ENCODE peak calls at places on chromosomes 6 and 20, in ten cellular contexts. One of them, this sample, is unnamed.
A peak's percentile ranks its signal among the peaks of the same experiment; 100 is the strongest.

GRCh38 chr6:27049863-27050781 is 197.4 kb upstream of the PRSS16 start:
- DNase-seq in mesenchymal stem cell: no peak
- DNase-seq in CD8-positive, alpha-beta T cell: no peak
- DNase-seq in IMR-90: no peak
- DNase-seq in uterus: no peak
- DNase-seq in mucosa of descending colon: no peak
- DNase-seq in Caco-2: no peak
- DNase-seq in pancreas: no peak
- DNase-seq in prostate gland: peak; percentile 77
- DNase-seq in Peyer's patch: no peak
- DNase-seq in this sample: no peak

GRCh38 chr6:8539446-8539845 is 104.1 kb upstream of the SLC35B3 start:
- DNase-seq in mesenchymal stem cell: peak; percentile 2
- DNase-seq in CD8-positive, alpha-beta T cell: no peak
- DNase-seq in IMR-90: no peak
- DNase-seq in uterus: no peak
- DNase-seq in mucosa of descending colon: no peak
- DNase-seq in Caco-2: no peak
- DNase-seq in pancreas: no peak
- DNase-seq in prostate gland: no peak
- DNase-seq in Peyer's patch: no peak
- DNase-seq in this sample: no peak

GRCh38 chr6:39929733-39930461 is 4.4 kb downstream of the MOCS1 start:
- DNase-seq in mesenchymal stem cell: peak; percentile 84
- DNase-seq in CD8-positive, alpha-beta T cell: no peak
- DNase-seq in IMR-90: peak; percentile 26
- DNase-seq in uterus: no peak
- DNase-seq in mucosa of descending colon: no peak
- DNase-seq in Caco-2: no peak
- DNase-seq in pancreas: no peak
- DNase-seq in prostate gland: no peak
- DNase-seq in Peyer's patch: no peak
- DNase-seq in this sample: no peak

GRCh38 chr6:122610690-122611455 is 668 bp downstream of the PKIB start:
- DNase-seq in mesenchymal stem cell: peak; percentile 43
- DNase-seq in CD8-positive, alpha-beta T cell: no peak
- DNase-seq in IMR-90: no peak
- DNase-seq in uterus: no peak
- DNase-seq in mucosa of descending colon: peak; percentile 74
- DNase-seq in Caco-2: peak; percentile 72
- DNase-seq in pancreas: peak; percentile 68
- DNase-seq in prostate gland: peak; percentile 21
- DNase-seq in Peyer's patch: peak; percentile 81
- DNase-seq in this sample: no peak

GRCh38 chr20:23602261-23602660 is 3.5 kb downstream of the CST9 start:
- DNase-seq in mesenchymal stem cell: no peak
- DNase-seq in CD8-positive, alpha-beta T cell: no peak
- DNase-seq in IMR-90: no peak
- DNase-seq in uterus: no peak
- DNase-seq in mucosa of descending colon: no peak
- DNase-seq in Caco-2: no peak
- DNase-seq in pancreas: no peak
- DNase-seq in prostate gland: no peak
- DNase-seq in Peyer's patch: no peak
- DNase-seq in this sample: no peak

GRCh38 chr6:32932132-32932868 is 8.5 kb downstream of the HLA-DMB start:
- DNase-seq in mesenchymal stem cell: peak; percentile 42
- DNase-seq in CD8-positive, alpha-beta T cell: no peak
- DNase-seq in IMR-90: peak; percentile 76
- DNase-seq in uterus: no peak
- DNase-seq in mucosa of descending colon: no peak
- DNase-seq in Caco-2: no peak
- DNase-seq in pancreas: no peak
- DNase-seq in prostate gland: no peak
- DNase-seq in Peyer's patch: no peak
- DNase-seq in this sample: no peak

GRCh38 chr6:158818580-158819212 is 472 bp downstream of the EZR start:
- DNase-seq in mesenchymal stem cell: peak; percentile 83
- DNase-seq in CD8-positive, alpha-beta T cell: peak; percentile 45
- DNase-seq in IMR-90: peak; percentile 65
- DNase-seq in uterus: peak; percentile 48
- DNase-seq in mucosa of descending colon: peak; percentile 86
- DNase-seq in Caco-2: peak; percentile 73
- DNase-seq in pancreas: peak; percentile 68
- DNase-seq in prostate gland: peak; percentile 45
- DNase-seq in Peyer's patch: peak; percentile 85
- DNase-seq in this sample: no peak

GRCh38 chr20:58921564-58921963 is 59.5 kb upstream of the NELFCD start:
- DNase-seq in mesenchymal stem cell: no peak
- DNase-seq in CD8-positive, alpha-beta T cell: no peak
- DNase-seq in IMR-90: no peak
- DNase-seq in uterus: no peak
- DNase-seq in mucosa of descending colon: no peak
- DNase-seq in Caco-2: no peak
- DNase-seq in pancreas: no peak
- DNase-seq in prostate gland: no peak
- DNase-seq in Peyer's patch: no peak
- DNase-seq in this sample: no peak

GRCh38 chr20:49278817-49279676 is 1.2 kb upstream of the ZNFX1 start:
- DNase-seq in mesenchymal stem cell: peak; percentile 33
- DNase-seq in CD8-positive, alpha-beta T cell: no peak
- DNase-seq in IMR-90: no peak
- DNase-seq in uterus: peak; percentile 26
- DNase-seq in mucosa of descending colon: peak; percentile 56
- DNase-seq in Caco-2: peak; percentile 54
- DNase-seq in pancreas: peak; percentile 15
- DNase-seq in prostate gland: no peak
- DNase-seq in Peyer's patch: no peak
- DNase-seq in this sample: no peak

GRCh38 chr20:49281913-49282467 is 4.1 kb upstream of the ZNFX1 start:
- DNase-seq in mesenchymal stem cell: no peak
- DNase-seq in CD8-positive, alpha-beta T cell: no peak
- DNase-seq in IMR-90: no peak
- DNase-seq in uterus: no peak
- DNase-seq in mucosa of descending colon: no peak
- DNase-seq in Caco-2: no peak
- DNase-seq in pancreas: no peak
- DNase-seq in prostate gland: no peak
- DNase-seq in Peyer's patch: no peak
- DNase-seq in this sample: no peak

GRCh38 chr20:49281059-49281912 is 3.4 kb upstream of the ZNFX1 start:
- DNase-seq in mesenchymal stem cell: peak; percentile 92
- DNase-seq in CD8-positive, alpha-beta T cell: no peak
- DNase-seq in IMR-90: no peak
- DNase-seq in uterus: no peak
- DNase-seq in mucosa of descending colon: no peak
- DNase-seq in Caco-2: peak; percentile 45
- DNase-seq in pancreas: no peak
- DNase-seq in prostate gland: no peak
- DNase-seq in Peyer's patch: no peak
- DNase-seq in this sample: no peak

GRCh38 chr20:49279677-49280462 is 2.0 kb upstream of the ZNFX1 start:
- DNase-seq in mesenchymal stem cell: peak; percentile 22
- DNase-seq in CD8-positive, alpha-beta T cell: no peak
- DNase-seq in IMR-90: no peak
- DNase-seq in uterus: no peak
- DNase-seq in mucosa of descending colon: no peak
- DNase-seq in Caco-2: no peak
- DNase-seq in pancreas: no peak
- DNase-seq in prostate gland: no peak
- DNase-seq in Peyer's patch: no peak
- DNase-seq in this sample: no peak

DNA sequence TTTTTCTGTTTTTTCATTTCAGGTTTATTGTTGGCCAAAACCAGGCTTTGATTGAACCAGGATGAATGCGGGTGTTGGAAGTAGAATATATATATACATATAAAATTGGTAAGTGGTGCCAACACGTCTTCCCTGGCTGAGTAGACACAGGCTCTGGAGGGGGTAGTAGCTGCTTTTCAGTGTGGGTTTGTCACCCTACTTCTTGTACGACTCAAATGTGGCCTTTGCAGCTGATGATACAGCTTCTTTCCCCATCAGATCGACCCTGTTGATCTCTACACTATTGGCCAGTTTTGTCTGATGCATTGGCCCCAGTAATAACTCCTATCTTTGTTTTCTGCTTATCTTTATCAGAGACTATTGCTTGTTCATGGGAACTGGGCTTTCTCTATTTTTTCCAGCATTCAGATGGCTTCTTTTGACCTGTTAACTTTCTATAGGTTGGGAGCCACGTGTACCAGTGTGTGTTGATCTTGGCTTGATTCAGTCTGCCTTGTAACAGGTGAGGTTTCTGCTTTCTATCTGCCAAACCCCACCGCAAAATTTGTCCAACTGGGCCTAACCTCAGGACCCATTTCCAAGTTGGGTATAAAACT is 2.7 kb upstream of the ZNFX1 start:
- DNase-seq in mesenchymal stem cell: peak; percentile 8
- DNase-seq in CD8-positive, alpha-beta T cell: no peak
- DNase-seq in IMR-90: no peak
- DNase-seq in uterus: no peak
- DNase-seq in mucosa of descending colon: no peak
- DNase-seq in Caco-2: no peak
- DNase-seq in pancreas: no peak
- DNase-seq in prostate gland: no peak
- DNase-seq in Peyer's patch: no peak
- DNase-seq in this sample: no peak
- H3K36me3 ChIP-seq in mesenchymal stem cell: peaks cover 68% of the 10 kb centered on the region
- H3K36me3 ChIP-seq in CD8-positive, alpha-beta T cell: peaks cover 58% of the 10 kb centered on the region
- H3K36me3 ChIP-seq in IMR-90: peaks cover 64% of the 10 kb centered on the region
- H3K36me3 ChIP-seq in uterus: no peaks in the 10 kb centered on the region
- H3K36me3 ChIP-seq in mucosa of descending colon: peaks cover 49% of the 10 kb centered on the region
- H3K36me3 ChIP-seq in Caco-2: peaks cover 66% of the 10 kb centered on the region
- H3K36me3 ChIP-seq in pancreas: peaks cover 8% of the 10 kb centered on the region
- H3K36me3 ChIP-seq in prostate gland: peaks cover 29% of the 10 kb centered on the region
- H3K36me3 ChIP-seq in Peyer's patch: peaks cover 8% of the 10 kb centered on the region
- H3K36me3 ChIP-seq in this sample: peaks cover 55% of the 10 kb centered on the region

GRCh38 chr6:117550078-117550600 is 52.2 kb downstream of the GOPC start:
- DNase-seq in mesenchymal stem cell: no peak
- DNase-seq in CD8-positive, alpha-beta T cell: no peak
- DNase-seq in IMR-90: no peak
- DNase-seq in uterus: no peak
- DNase-seq in mucosa of descending colon: no peak
- DNase-seq in Caco-2: no peak
- DNase-seq in pancreas: no peak
- DNase-seq in prostate gland: no peak
- DNase-seq in Peyer's patch: no peak
- DNase-seq in this sample: no peak

GRCh38 chr6:117550618-117551242 is 51.6 kb downstream of the GOPC start:
- DNase-seq in mesenchymal stem cell: no peak
- DNase-seq in CD8-positive, alpha-beta T cell: no peak
- DNase-seq in IMR-90: no peak
- DNase-seq in uterus: no peak
- DNase-seq in mucosa of descending colon: no peak
- DNase-seq in Caco-2: no peak
- DNase-seq in pancreas: no peak
- DNase-seq in prostate gland: no peak
- DNase-seq in Peyer's patch: no peak
- DNase-seq in this sample: no peak

GRCh38 chr6:117549606-117550005 is 52.7 kb downstream of the GOPC start:
- DNase-seq in mesenchymal stem cell: no peak
- DNase-seq in CD8-positive, alpha-beta T cell: no peak
- DNase-seq in IMR-90: no peak
- DNase-seq in uterus: no peak
- DNase-seq in mucosa of descending colon: no peak
- DNase-seq in Caco-2: no peak
- DNase-seq in pancreas: no peak
- DNase-seq in prostate gland: no peak
- DNase-seq in Peyer's patch: no peak
- DNase-seq in this sample: no peak

GRCh38 chr6:117547688-117548621 is 54.4 kb downstream of the GOPC start:
- DNase-seq in mesenchymal stem cell: peak; percentile 69
- DNase-seq in CD8-positive, alpha-beta T cell: peak; percentile 12
- DNase-seq in IMR-90: peak; percentile 54
- DNase-seq in uterus: peak; percentile 36
- DNase-seq in mucosa of descending colon: peak; percentile 59
- DNase-seq in Caco-2: no peak
- DNase-seq in pancreas: peak; percentile 44
- DNase-seq in prostate gland: peak; percentile 42
- DNase-seq in Peyer's patch: peak; percentile 52
- DNase-seq in this sample: no peak

DNA sequence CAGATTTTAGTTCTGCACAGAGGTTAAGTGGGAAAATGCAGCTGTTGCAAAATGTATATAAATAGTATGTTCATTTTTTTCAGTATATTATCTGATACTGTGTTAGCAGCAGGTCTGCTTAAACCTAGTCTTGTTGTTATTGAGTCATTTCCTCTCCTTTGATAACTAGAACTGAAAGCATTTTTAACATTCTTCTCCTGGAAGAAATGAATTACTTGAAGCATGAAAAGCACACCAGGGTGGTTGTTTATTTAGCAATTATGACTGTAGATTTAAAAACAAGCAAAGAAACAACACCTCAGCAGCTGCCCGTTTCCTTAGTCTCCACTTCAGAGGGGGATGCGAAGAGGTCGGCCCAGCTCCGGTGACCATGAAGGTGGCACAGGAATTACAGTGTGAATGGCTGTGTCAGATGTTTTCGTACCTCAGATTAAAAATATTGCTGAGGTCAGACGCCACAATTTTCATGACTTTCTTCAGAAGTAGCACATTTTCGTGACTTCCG is 53.5 kb downstream of the GOPC start:
- DNase-seq in mesenchymal stem cell: peak; percentile 62
- DNase-seq in CD8-positive, alpha-beta T cell: no peak
- DNase-seq in IMR-90: peak; percentile 73
- DNase-seq in uterus: no peak
- DNase-seq in mucosa of descending colon: no peak
- DNase-seq in Caco-2: no peak
- DNase-seq in pancreas: no peak
- DNase-seq in prostate gland: no peak
- DNase-seq in Peyer's patch: no peak
- DNase-seq in this sample: no peak
- H3K4me1 ChIP-seq in mesenchymal stem cell: peaks cover 28% of the 10 kb centered on the region
- H3K4me1 ChIP-seq in CD8-positive, alpha-beta T cell: peaks cover 35% of the 10 kb centered on the region
- H3K4me1 ChIP-seq in IMR-90: peaks cover 22% of the 10 kb centered on the region
- H3K4me1 ChIP-seq in uterus: no peaks in the 10 kb centered on the region
- H3K4me1 ChIP-seq in mucosa of descending colon: no peaks in the 10 kb centered on the region
- H3K4me1 ChIP-seq in Caco-2: peaks cover 61% of the 10 kb centered on the region
- H3K4me1 ChIP-seq in pancreas: no peaks in the 10 kb centered on the region
- H3K4me1 ChIP-seq in prostate gland: no peaks in the 10 kb centered on the region
- H3K4me1 ChIP-seq in Peyer's patch: no peaks in the 10 kb centered on the region
- H3K4me1 ChIP-seq in this sample: peaks cover 2% of the 10 kb centered on the region

GRCh38 chr6:72828904-72829303 is 207.0 kb downstream of the KCNQ5 start:
- DNase-seq in mesenchymal stem cell: no peak
- DNase-seq in CD8-positive, alpha-beta T cell: no peak
- DNase-seq in IMR-90: no peak
- DNase-seq in uterus: no peak
- DNase-seq in mucosa of descending colon: no peak
- DNase-seq in Caco-2: no peak
- DNase-seq in pancreas: no peak
- DNase-seq in prostate gland: no peak
- DNase-seq in Peyer's patch: no peak
- DNase-seq in this sample: no peak
- H3K36me3 ChIP-seq in mesenchymal stem cell: no peaks in the 10 kb centered on the region
- H3K36me3 ChIP-seq in CD8-positive, alpha-beta T cell: no peaks in the 10 kb centered on the region
- H3K36me3 ChIP-seq in IMR-90: no peaks in the 10 kb centered on the region
- H3K36me3 ChIP-seq in uterus: no peaks in the 10 kb centered on the region
- H3K36me3 ChIP-seq in mucosa of descending colon: no peaks in the 10 kb centered on the region
- H3K36me3 ChIP-seq in Caco-2: no peaks in the 10 kb centered on the region
- H3K36me3 ChIP-seq in pancreas: no peaks in the 10 kb centered on the region
- H3K36me3 ChIP-seq in prostate gland: no peaks in the 10 kb centered on the region
- H3K36me3 ChIP-seq in Peyer's patch: no peaks in the 10 kb centered on the region
- H3K36me3 ChIP-seq in this sample: no peaks in the 10 kb centered on the region

DNA sequence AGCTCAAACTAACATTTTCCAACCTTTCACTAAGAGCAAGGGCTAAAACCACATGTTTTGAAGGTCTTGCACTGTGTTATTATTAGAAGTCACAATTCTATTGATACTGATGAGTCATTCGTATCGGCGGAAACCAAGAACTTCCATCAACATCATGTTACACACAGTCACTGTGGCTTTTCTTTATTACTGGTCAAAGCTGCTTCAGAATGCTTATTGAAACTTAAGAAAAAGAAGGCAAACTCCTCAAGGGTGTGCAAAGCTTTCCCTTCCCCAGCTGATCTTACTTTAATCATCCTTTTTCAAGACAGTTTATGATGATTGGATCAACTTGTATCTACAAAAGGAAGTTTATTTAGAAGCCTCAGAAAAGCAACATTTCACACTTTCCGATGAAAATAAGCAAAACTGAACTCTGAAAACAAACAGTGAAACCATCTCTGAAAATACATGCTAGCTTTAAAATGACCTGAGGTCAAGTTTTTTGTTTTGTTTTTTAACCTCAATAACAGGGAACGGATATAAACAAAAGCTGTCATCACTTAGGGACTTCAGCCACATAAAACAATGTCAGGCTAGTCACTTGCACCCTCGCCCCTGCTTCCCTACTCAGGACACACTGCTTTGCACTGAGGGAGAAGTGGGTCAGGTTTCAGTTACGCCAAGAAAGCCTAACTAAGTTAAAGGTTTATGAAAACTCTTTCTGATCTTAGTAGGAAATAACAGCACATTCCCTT is 11.7 kb downstream of the BACH2 start:
- DNase-seq in mesenchymal stem cell: peak; percentile 85
- DNase-seq in CD8-positive, alpha-beta T cell: no peak
- DNase-seq in IMR-90: peak; percentile 70
- DNase-seq in uterus: no peak
- DNase-seq in mucosa of descending colon: no peak
- DNase-seq in Caco-2: no peak
- DNase-seq in pancreas: no peak
- DNase-seq in prostate gland: no peak
- DNase-seq in Peyer's patch: no peak
- DNase-seq in this sample: no peak
- H3K4me1 ChIP-seq in mesenchymal stem cell: peaks cover 5% of the 10 kb centered on the region
- H3K4me1 ChIP-seq in CD8-positive, alpha-beta T cell: peaks cover 91% of the 10 kb centered on the region
- H3K4me1 ChIP-seq in IMR-90: no peaks in the 10 kb centered on the region
- H3K4me1 ChIP-seq in uterus: no peaks in the 10 kb centered on the region
- H3K4me1 ChIP-seq in mucosa of descending colon: no peaks in the 10 kb centered on the region
- H3K4me1 ChIP-seq in Caco-2: peaks cover 3% of the 10 kb centered on the region
- H3K4me1 ChIP-seq in pancreas: no peaks in the 10 kb centered on the region
- H3K4me1 ChIP-seq in prostate gland: no peaks in the 10 kb centered on the region
- H3K4me1 ChIP-seq in Peyer's patch: peaks cover 20% of the 10 kb centered on the region
- H3K4me1 ChIP-seq in this sample: peaks cover 2% of the 10 kb centered on the region

This sample was measured in iPS DF 6.9.